ENCODE peak calls at places on chromosome 18, in six cellular contexts. Z is AG09319, M is B cell, E is HCT116, O is progenitor cell of endocrine pancreas, B is keratinocyte. H is an unnamed sample.

GRCh38 chr18:56807883-56808282 is 156.7 kb downstream of the WDR7 start:
- DNase-seq in Z (no peak), B (no peak), E (no peak), M (no peak), O (peak), H (no peak)

GRCh38 chr18:9017170-9017899 is 85.2 kb upstream of the NDUFV2 start:
- DNase-seq in M (peak), Z (peak), O (no peak), E (peak), B (peak), H (peak)

GRCh38 chr18:36850527-36851201 is 21.7 kb downstream of the KIAA1328 start:
- DNase-seq in E (peak), O (no peak), B (peak), M (no peak), Z (no peak), H (no peak)

GRCh38 chr18:79399275-79400081 is 3.7 kb downstream of the NFATC1 start:
- DNase-seq in O (no peak), B (no peak), Z (no peak), M (no peak), E (no peak), H (no peak)

GRCh38 chr18:10032331-10032979 is 118.6 kb downstream of the VAPA start:
- DNase-seq in B (no peak), E (no peak), O (no peak), Z (no peak), M (peak), H (no peak)

GRCh38 chr18:59357928-59358327 is 1.1 kb downstream of the LMAN1 start:
- DNase-seq in Z (no peak), E (peak), M (no peak), O (no peak), B (no peak), H (no peak)

GRCh38 chr18:44759925-44760342 is 79.2 kb downstream of the SETBP1 start:
- DNase-seq in E (no peak), M (no peak), O (no peak), B (no peak), Z (no peak), H (no peak)

GRCh38 chr18:6747646-6748045 is 18.1 kb downstream of the ARHGAP28 start:
- DNase-seq in E (no peak), O (no peak), Z (peak), M (no peak), B (no peak), H (no peak)

GRCh38 chr18:825891-826585 is 14.0 kb upstream of the YES1 start:
- DNase-seq in Z (no peak), B (no peak), O (no peak), M (no peak), E (no peak), H (no peak)

GRCh38 chr18:32760391-32760790 is 12.4 kb downstream of the KLHL14 start:
- DNase-seq in M (peak), E (no peak), Z (no peak), O (no peak), B (no peak), H (peak)

GRCh38 chr18:10579079-10579867 is 53.4 kb downstream of the NAPG start:
- DNase-seq in E (no peak), O (no peak), Z (no peak), B (no peak), M (no peak), H (no peak)

GRCh38 chr18:11857177-11857887 is 6.1 kb downstream of the CHMP1B start:
- DNase-seq in O (no peak), E (peak), B (peak), Z (peak), M (no peak), H (no peak)

GRCh38 chr18:29301048-29301447 is 1124.1 kb upstream of the CDH2 start:
- DNase-seq in Z (no peak), O (no peak), E (no peak), M (no peak), B (no peak), H (no peak)

GRCh38 chr18:6120820-6121279 is 225.5 kb upstream of the TMEM200C start:
- DNase-seq in Z (no peak), O (no peak), M (no peak), E (no peak), B (no peak), H (no peak)

GRCh38 chr18:68714356-68714706 is 577 bp downstream of the TMX3 start:
- DNase-seq in M (no peak), B (no peak), O (no peak), Z (no peak), E (no peak), H (peak)

GRCh38 chr18:48955528-48956261 is 4.9 kb upstream of the SMAD7 start:
- DNase-seq in O (no peak), Z (no peak), B (no peak), E (no peak), M (no peak), H (no peak)
- TF ChIP-seq CTCF in O (no peak), Z (peak), B (peak), E (no peak), M (no peak), H (no peak)

DNA sequence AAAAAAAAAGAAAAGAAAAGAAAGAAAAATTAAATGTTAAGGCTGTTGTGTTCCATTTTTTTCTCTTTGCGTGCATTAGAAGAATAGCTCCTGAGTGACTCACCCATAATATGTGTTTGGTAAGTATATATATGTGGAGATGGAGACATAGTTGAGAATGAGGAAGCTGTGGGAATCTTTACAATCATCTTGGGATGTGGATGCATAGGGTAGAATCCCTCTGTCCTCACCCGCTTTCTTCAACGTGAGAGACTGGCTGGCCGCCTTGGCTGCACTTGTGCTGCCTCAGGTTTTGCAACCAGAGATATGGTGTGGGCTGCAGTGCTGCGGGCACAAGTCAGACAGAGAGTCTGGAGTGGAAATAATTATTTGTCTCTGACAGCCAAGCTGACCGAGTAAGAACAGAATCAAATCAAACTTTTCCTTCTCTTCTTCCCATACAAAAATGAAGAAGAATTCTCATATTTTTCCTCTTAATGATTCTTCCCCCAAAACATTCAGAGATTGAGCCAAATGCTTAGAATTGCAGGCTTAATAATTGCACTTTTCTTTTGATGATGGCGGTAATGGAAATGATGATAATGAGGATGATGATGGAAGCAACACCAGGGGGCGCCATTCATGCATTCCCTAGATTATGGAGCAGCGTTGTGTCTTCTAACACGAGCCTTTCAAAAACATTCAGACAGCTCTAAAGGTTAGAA is 48.5 kb downstream of the SERPINB7 start:
- DNase-seq in Z (no peak), M (no peak), O (no peak), E (peak), B (no peak), H (peak)
- TF ChIP-seq CTCF in Z (peak), M (peak), O (peak), E (peak), B (peak), H (peak)

GRCh38 chr18:49899647-49900330 is 86.5 kb upstream of the ACAA2 start:
- DNase-seq in O (no peak), Z (no peak), B (no peak), M (no peak), E (no peak), H (no peak)
- TF ChIP-seq CTCF in O (peak), Z (no peak), B (peak), M (no peak), E (peak), H (no peak)

GRCh38 chr18:60383865-60384264 is 11.3 kb upstream of the MC4R start:
- DNase-seq in O (no peak), Z (no peak), B (no peak), E (no peak), M (no peak), H (no peak)

GRCh38 chr18:60372141-60372540 is 434 bp downstream of the MC4R start:
- DNase-seq in B (no peak), M (no peak), Z (no peak), O (no peak), E (no peak), H (no peak)

GRCh38 chr18:60372598-60372997 is at the start of gene MC4R:
- DNase-seq in M (no peak), Z (peak), E (peak), O (no peak), B (no peak), H (no peak)

GRCh38 chr18:60377778-60378469 is 5.3 kb upstream of the MC4R start:
- DNase-seq in M (no peak), O (no peak), B (no peak), Z (no peak), E (no peak), H (no peak)
- TF ChIP-seq CTCF in M (no peak), O (no peak), B (no peak), Z (no peak), E (no peak), H (no peak)

H was measured in GM10248.